ENCODE peak calls at places on chromosomes 1 and 21, in five cellular contexts. Z is AG10803; Q is AG04449; J is CD8-positive, alpha-beta T cell; T is fibroblast of pulmonary artery. M is an unnamed sample.
A peak's percentile ranks its signal among the peaks of the same experiment; 100 is the strongest.

GRCh38 chr1:41504126-41505035 is 19.9 kb upstream of the EDN2 start:
- DNase-seq in Z (peak; percentile 52), Q (no peak), J (no peak), T (peak; percentile 40), M (no peak)

GRCh38 chr1:236287757-236288619 is 6.2 kb upstream of the ERO1B start:
- DNase-seq in Z (peak; percentile 18), Q (no peak), J (no peak), T (no peak), M (no peak)

GRCh38 chr1:6271554-6271953 is 10.7 kb upstream of the GPR153 start:
- DNase-seq in Z (peak; percentile 31), Q (no peak), J (no peak), T (no peak), M (no peak)

GRCh38 chr1:54001620-54002019 is 16.4 kb downstream of the LDLRAD1 start:
- DNase-seq in Z (no peak), Q (no peak), J (no peak), T (no peak), M (no peak)

GRCh38 chr1:175902281-175902680 is 158.9 kb upstream of the TNR start:
- DNase-seq in Z (no peak), Q (no peak), J (no peak), T (no peak), M (no peak)

GRCh38 chr1:21449906-21450305 is 10.0 kb downstream of the NBPF3 start:
- DNase-seq in Z (peak; percentile 51), Q (no peak), J (no peak), T (no peak), M (no peak)

GRCh38 chr21:41169701-41170100 is 1.7 kb downstream of the BACE2 start:
- DNase-seq in Z (no peak), Q (no peak), J (no peak), T (no peak), M (no peak)

GRCh38 chr1:117760069-117760468 is 154.2 kb downstream of the TENT5C start:
- DNase-seq in Z (no peak), Q (no peak), J (no peak), T (no peak), M (no peak)

GRCh38 chr21:18893411-18893810 is 489.8 kb upstream of the TMPRSS15 start:
- DNase-seq in Z (no peak), Q (no peak), J (no peak), T (no peak), M (no peak)

GRCh38 chr1:28984311-28984684 is 69.9 kb downstream of the EPB41 start:
- DNase-seq in Z (no peak), Q (no peak), J (no peak), T (no peak), M (no peak)

GRCh38 chr1:183168308-183168707 is 17.8 kb upstream of the LAMC2 start:
- DNase-seq in Z (no peak), Q (no peak), J (no peak), T (no peak), M (no peak)

GRCh38 chr21:32716486-32716885 is 11.3 kb downstream of the SYNJ1 start:
- DNase-seq in Z (no peak), Q (no peak), J (no peak), T (no peak), M (no peak)

GRCh38 chr1:185567006-185567405 is 167.2 kb upstream of the HMCN1 start:
- DNase-seq in Z (peak; percentile 82), Q (no peak), J (peak; percentile 51), T (peak; percentile 89), M (peak; percentile 34)

GRCh38 chr1:61337981-61338848 is 255.9 kb downstream of the NFIA start:
- DNase-seq in Z (peak; percentile 85), Q (peak; percentile 33), J (no peak), T (peak; percentile 91), M (no peak)

GRCh38 chr1:90850925-90851710 is 134.0 kb upstream of the BARHL2 start:
- DNase-seq in Z (peak; percentile 77), Q (no peak), J (peak; percentile 73), T (peak; percentile 71), M (peak; percentile 93)

GRCh38 chr1:157138220-157139124 is at the start of gene ETV3:
- DNase-seq in Z (peak; percentile 93), Q (peak; percentile 53), J (peak; percentile 87), T (peak; percentile 95), M (peak; percentile 96)

GRCh38 chr1:52552236-52552504 is 722 bp downstream of the TUT4 start:
- DNase-seq in Z (peak; percentile 66), Q (no peak), J (peak; percentile 77), T (peak; percentile 78), M (peak; percentile 51)

GRCh38 chr1:205746757-205747412 is 3.1 kb downstream of the NUCKS1 start:
- DNase-seq in Z (peak; percentile 4), Q (no peak), J (no peak), T (no peak), M (no peak)

GRCh38 chr1:81949421-81949820 is 148.7 kb downstream of the ADGRL2 start:
- DNase-seq in Z (no peak), Q (no peak), J (no peak), T (no peak), M (no peak)

GRCh38 chr21:44950351-44950750 is 10.5 kb downstream of the SLX9 start:
- DNase-seq in Z (no peak), Q (no peak), J (no peak), T (no peak), M (no peak)

GRCh38 chr21:15682977-15683376 is 46.8 kb upstream of the USP25 start:
- DNase-seq in Z (peak; percentile 56), Q (no peak), J (no peak), T (peak; percentile 79), M (no peak)

GRCh38 chr1:23772049-23772853 is 6.0 kb upstream of the PITHD1 start:
- DNase-seq in Z (peak; percentile 79), Q (no peak), J (peak; percentile 89), T (peak; percentile 88), M (peak; percentile 72)

GRCh38 chr1:39754906-39755504 is 16.1 kb downstream of the OXCT2 start:
- DNase-seq in Z (no peak), Q (no peak), J (no peak), T (no peak), M (no peak)

GRCh38 chr1:203556047-203556851 is 62.3 kb downstream of the OPTC start:
- DNase-seq in Z (peak; percentile 95), Q (peak; percentile 75), J (no peak), T (peak; percentile 43), M (no peak)

GRCh38 chr1:193614817-193615216 is 428.4 kb upstream of the B3GALT2 start:
- DNase-seq in Z (no peak), Q (peak; percentile 3), J (no peak), T (peak; percentile 70), M (no peak)

GRCh38 chr1:100396651-100397050 is 44.3 kb downstream of the CDC14A start:
- DNase-seq in Z (no peak), Q (no peak), J (no peak), T (no peak), M (no peak)

GRCh38 chr1:16038620-16038912 is 5.0 kb upstream of the CLCNKB start:
- DNase-seq in Z (no peak), Q (no peak), J (no peak), T (no peak), M (no peak)

GRCh38 chr1:77322061-77322900 is 40.5 kb downstream of the AK5 start:
- DNase-seq in Z (peak; percentile 82), Q (peak; percentile 65), J (no peak), T (peak; percentile 73), M (no peak)

GRCh38 chr1:212791676-212792395 is at the start of the genes NSL1 and TATDN3:
- DNase-seq in Z (peak; percentile 92), Q (no peak), J (peak; percentile 96), T (peak; percentile 96), M (peak; percentile 77)

GRCh38 chr1:3393024-3393986 is 61.2 kb upstream of the ARHGEF16 start:
- DNase-seq in Z (no peak), Q (no peak), J (no peak), T (no peak), M (no peak)

GRCh38 chr1:206029484-206029883 is 5.8 kb upstream of the CTSE start:
- DNase-seq in Z (peak; percentile 40), Q (no peak), J (no peak), T (peak; percentile 73), M (no peak)

GRCh38 chr1:206722751-206723499 is 38.2 kb downstream of the MAPKAPK2 start:
- DNase-seq in Z (no peak), Q (no peak), J (no peak), T (no peak), M (no peak)

GRCh38 chr1:216466162-216466801 is 43.0 kb upstream of the USH2A start:
- DNase-seq in Z (no peak), Q (no peak), J (no peak), T (no peak), M (no peak)

GRCh38 chr21:34881894-34882371 is 167.2 kb downstream of the RUNX1 start:
- DNase-seq in Z (peak; percentile 81), Q (peak; percentile 75), J (no peak), T (peak; percentile 85), M (no peak)

GRCh38 chr1:7680791-7681165 is 90.3 kb upstream of the VAMP3 start:
- DNase-seq in Z (peak; percentile 2), Q (no peak), J (no peak), T (no peak), M (no peak)

GRCh38 chr1:31759266-31760023 is 4.7 kb downstream of the ADGRB2 start:
- DNase-seq in Z (no peak), Q (no peak), J (no peak), T (no peak), M (no peak)
- TF ChIP-seq CTCF in Z (no peak), Q (no peak), J (no peak), T (no peak), M (no peak)

DNA sequence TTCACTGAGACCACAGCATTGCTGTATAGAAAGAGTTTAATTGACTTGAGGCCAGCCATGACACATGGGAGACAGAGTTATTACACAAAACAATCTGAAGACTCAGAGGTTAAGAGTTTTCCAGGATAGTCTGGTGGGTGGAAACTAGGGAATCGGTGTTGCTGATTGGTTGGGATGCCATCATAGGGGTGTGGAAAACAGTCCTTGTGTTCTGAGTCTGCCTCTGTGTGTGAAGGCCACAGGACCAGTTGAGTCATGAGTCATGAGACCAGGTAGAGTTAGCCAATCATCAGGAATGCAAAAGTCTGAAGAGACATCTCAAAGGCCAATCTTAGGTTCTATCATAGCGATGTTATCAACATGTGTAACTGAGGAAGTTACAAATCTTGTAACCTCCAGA is 49.8 kb upstream of the NEK7 start:
- DNase-seq in Z (peak; percentile 74), Q (no peak), J (no peak), T (peak; percentile 57), M (no peak)
- TF ChIP-seq CTCF in Z (no peak), Q (no peak), J (no peak), T (no peak), M (no peak)

DNA sequence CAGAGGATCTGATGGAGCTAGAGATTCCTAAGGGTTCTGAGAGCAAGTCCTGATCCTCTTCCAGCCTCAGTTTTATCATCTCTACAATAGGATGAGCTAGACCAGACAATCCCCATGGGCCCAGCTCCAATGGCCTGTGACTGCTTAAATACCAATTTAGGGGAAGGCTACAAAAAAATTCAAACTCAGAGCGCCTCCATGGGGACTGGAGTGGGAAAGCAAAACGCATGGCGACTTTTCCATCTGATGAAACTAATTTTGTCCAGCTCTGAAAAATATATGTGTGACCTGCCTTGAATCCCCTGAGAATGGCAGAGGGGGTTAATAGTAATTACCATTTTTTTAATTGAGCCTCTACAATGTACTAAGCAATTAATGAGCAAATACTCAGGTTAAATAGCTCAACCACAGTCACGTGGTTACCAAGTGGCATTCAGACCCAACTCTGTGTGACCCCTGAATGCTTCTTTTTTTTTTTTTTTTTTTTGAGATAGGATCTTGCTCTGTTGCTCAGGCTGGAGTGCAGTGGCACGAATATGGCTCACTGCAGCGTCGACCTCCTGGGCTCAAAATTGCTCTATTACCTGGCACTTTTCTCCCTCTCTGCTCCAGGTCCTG is 8.4 kb downstream of the EXTL1 start:
- DNase-seq in Z (no peak), Q (no peak), J (no peak), T (no peak), M (no peak)
- TF ChIP-seq CTCF in Z (no peak), Q (no peak), J (no peak), T (peak; percentile 8), M (no peak)

GRCh38 chr21:39175154-39175553 is 8.1 kb downstream of the PSMG1 start:
- DNase-seq in Z (peak; percentile 30), Q (no peak), J (no peak), T (peak; percentile 62), M (no peak)
- TF ChIP-seq CTCF in Z (peak; percentile 62), Q (peak; percentile 14), J (peak; percentile 66), T (peak; percentile 54), M (no peak)

M was measured in GM20000.